ENCODE peak calls at places on chromosomes 6 and 20, in nine cellular contexts. One of them, this sample, is unnamed.
A peak's percentile ranks its signal among the peaks of the same experiment; 100 is the strongest.

GRCh38 chr6:169619650-169620049 is 82.2 kb downstream of the WDR27 start:
- DNase-seq in adrenal gland: no peak
- DNase-seq in NB4: no peak
- DNase-seq in H1: no peak
- DNase-seq in Peyer's patch: no peak
- DNase-seq in fibroblast of mammary gland: peak; percentile 67
- DNase-seq in bronchial epithelial cell: peak; percentile 74
- DNase-seq in fibroblast of lung: peak; percentile 47
- DNase-seq in AG09309: no peak
- DNase-seq in this sample: no peak

GRCh38 chr6:143405381-143406154 is 44.9 kb downstream of the ADAT2 start:
- DNase-seq in adrenal gland: no peak
- DNase-seq in NB4: no peak
- DNase-seq in H1: no peak
- DNase-seq in Peyer's patch: no peak
- DNase-seq in fibroblast of mammary gland: peak; percentile 79
- DNase-seq in bronchial epithelial cell: peak; percentile 58
- DNase-seq in fibroblast of lung: peak; percentile 95
- DNase-seq in AG09309: peak; percentile 69
- DNase-seq in this sample: no peak

GRCh38 chr20:51054233-51054632 is 31.3 kb upstream of the KCNG1 start:
- DNase-seq in adrenal gland: no peak
- DNase-seq in NB4: no peak
- DNase-seq in H1: no peak
- DNase-seq in Peyer's patch: no peak
- DNase-seq in fibroblast of mammary gland: no peak
- DNase-seq in bronchial epithelial cell: no peak
- DNase-seq in fibroblast of lung: no peak
- DNase-seq in AG09309: no peak
- DNase-seq in this sample: no peak

GRCh38 chr6:52984247-52984646 is 10.8 kb downstream of the GSTA4 start:
- DNase-seq in adrenal gland: no peak
- DNase-seq in NB4: peak; percentile 78
- DNase-seq in H1: no peak
- DNase-seq in Peyer's patch: no peak
- DNase-seq in fibroblast of mammary gland: no peak
- DNase-seq in bronchial epithelial cell: no peak
- DNase-seq in fibroblast of lung: peak; percentile 65
- DNase-seq in AG09309: no peak
- DNase-seq in this sample: no peak

GRCh38 chr6:168305863-168306262 is 13.7 kb downstream of the DACT2 start:
- DNase-seq in adrenal gland: no peak
- DNase-seq in NB4: no peak
- DNase-seq in H1: no peak
- DNase-seq in Peyer's patch: no peak
- DNase-seq in fibroblast of mammary gland: no peak
- DNase-seq in bronchial epithelial cell: no peak
- DNase-seq in fibroblast of lung: no peak
- DNase-seq in AG09309: no peak
- DNase-seq in this sample: no peak

GRCh38 chr6:51846531-51846930 is 240.9 kb downstream of the PKHD1 start:
- DNase-seq in adrenal gland: no peak
- DNase-seq in NB4: no peak
- DNase-seq in H1: no peak
- DNase-seq in Peyer's patch: no peak
- DNase-seq in fibroblast of mammary gland: no peak
- DNase-seq in bronchial epithelial cell: no peak
- DNase-seq in fibroblast of lung: no peak
- DNase-seq in AG09309: no peak
- DNase-seq in this sample: no peak

GRCh38 chr6:18213439-18213838 is 50.9 kb downstream of the DEK start:
- DNase-seq in adrenal gland: no peak
- DNase-seq in NB4: no peak
- DNase-seq in H1: peak; percentile 10
- DNase-seq in Peyer's patch: no peak
- DNase-seq in fibroblast of mammary gland: no peak
- DNase-seq in bronchial epithelial cell: no peak
- DNase-seq in fibroblast of lung: no peak
- DNase-seq in AG09309: no peak
- DNase-seq in this sample: no peak

GRCh38 chr6:170305772-170306323 is 710 bp upstream of the FAM120B start:
- DNase-seq in adrenal gland: no peak
- DNase-seq in NB4: no peak
- DNase-seq in H1: no peak
- DNase-seq in Peyer's patch: no peak
- DNase-seq in fibroblast of mammary gland: no peak
- DNase-seq in bronchial epithelial cell: no peak
- DNase-seq in fibroblast of lung: no peak
- DNase-seq in AG09309: no peak
- DNase-seq in this sample: no peak

GRCh38 chr6:3457710-3458605 is 1.1 kb upstream of the SLC22A23 start:
- DNase-seq in adrenal gland: peak; percentile 48
- DNase-seq in NB4: peak; percentile 31
- DNase-seq in H1: no peak
- DNase-seq in Peyer's patch: peak; percentile 70
- DNase-seq in fibroblast of mammary gland: no peak
- DNase-seq in bronchial epithelial cell: peak; percentile 67
- DNase-seq in fibroblast of lung: peak; percentile 41
- DNase-seq in AG09309: no peak
- DNase-seq in this sample: no peak

GRCh38 chr6:134921980-134922313 is 28.0 kb downstream of the ALDH8A1 start:
- DNase-seq in adrenal gland: no peak
- DNase-seq in NB4: no peak
- DNase-seq in H1: no peak
- DNase-seq in Peyer's patch: no peak
- DNase-seq in fibroblast of mammary gland: no peak
- DNase-seq in bronchial epithelial cell: no peak
- DNase-seq in fibroblast of lung: peak; percentile 20
- DNase-seq in AG09309: no peak
- DNase-seq in this sample: no peak

GRCh38 chr6:134920422-134920821 is 29.5 kb downstream of the ALDH8A1 start:
- DNase-seq in adrenal gland: no peak
- DNase-seq in NB4: no peak
- DNase-seq in H1: no peak
- DNase-seq in Peyer's patch: no peak
- DNase-seq in fibroblast of mammary gland: no peak
- DNase-seq in bronchial epithelial cell: peak; percentile 67
- DNase-seq in fibroblast of lung: peak; percentile 13
- DNase-seq in AG09309: no peak
- DNase-seq in this sample: no peak

GRCh38 chr6:134918418-134918961 is 31.4 kb downstream of the ALDH8A1 start:
- DNase-seq in adrenal gland: no peak
- DNase-seq in NB4: no peak
- DNase-seq in H1: no peak
- DNase-seq in Peyer's patch: no peak
- DNase-seq in fibroblast of mammary gland: no peak
- DNase-seq in bronchial epithelial cell: no peak
- DNase-seq in fibroblast of lung: no peak
- DNase-seq in AG09309: no peak
- DNase-seq in this sample: no peak

GRCh38 chr6:134925800-134926199 is 24.1 kb downstream of the ALDH8A1 start:
- DNase-seq in adrenal gland: no peak
- DNase-seq in NB4: no peak
- DNase-seq in H1: no peak
- DNase-seq in Peyer's patch: no peak
- DNase-seq in fibroblast of mammary gland: peak; percentile 86
- DNase-seq in bronchial epithelial cell: peak; percentile 97
- DNase-seq in fibroblast of lung: peak; percentile 80
- DNase-seq in AG09309: no peak
- DNase-seq in this sample: peak; percentile 61

GRCh38 chr6:134921276-134921979 is 28.5 kb downstream of the ALDH8A1 start:
- DNase-seq in adrenal gland: no peak
- DNase-seq in NB4: no peak
- DNase-seq in H1: no peak
- DNase-seq in Peyer's patch: no peak
- DNase-seq in fibroblast of mammary gland: no peak
- DNase-seq in bronchial epithelial cell: no peak
- DNase-seq in fibroblast of lung: no peak
- DNase-seq in AG09309: no peak
- DNase-seq in this sample: no peak
- H3K4me3 ChIP-seq in adrenal gland: no peak overlapping the region
- H3K4me3 ChIP-seq in NB4: no peak overlapping the region
- H3K4me3 ChIP-seq in H1: no peak overlapping the region
- H3K4me3 ChIP-seq in Peyer's patch: no peak overlapping the region
- H3K4me3 ChIP-seq in fibroblast of mammary gland: no peak overlapping the region
- H3K4me3 ChIP-seq in bronchial epithelial cell: no peak overlapping the region
- H3K4me3 ChIP-seq in fibroblast of lung: no peak overlapping the region
- H3K4me3 ChIP-seq in AG09309: no peak overlapping the region
- H3K4me3 ChIP-seq in this sample: no peak overlapping the region

GRCh38 chr6:298233-299049 is 6.2 kb downstream of the DUSP22 start:
- DNase-seq in adrenal gland: no peak
- DNase-seq in NB4: peak; percentile 94
- DNase-seq in H1: no peak
- DNase-seq in Peyer's patch: no peak
- DNase-seq in fibroblast of mammary gland: no peak
- DNase-seq in bronchial epithelial cell: no peak
- DNase-seq in fibroblast of lung: no peak
- DNase-seq in AG09309: no peak
- DNase-seq in this sample: no peak

GRCh38 chr6:294656-295565 is 2.6 kb downstream of the DUSP22 start:
- DNase-seq in adrenal gland: no peak
- DNase-seq in NB4: peak; percentile 61
- DNase-seq in H1: peak; percentile 19
- DNase-seq in Peyer's patch: no peak
- DNase-seq in fibroblast of mammary gland: no peak
- DNase-seq in bronchial epithelial cell: peak; percentile 45
- DNase-seq in fibroblast of lung: no peak
- DNase-seq in AG09309: no peak
- DNase-seq in this sample: no peak

GRCh38 chr6:299050-299980 is 7.0 kb downstream of the DUSP22 start:
- DNase-seq in adrenal gland: no peak
- DNase-seq in NB4: peak; percentile 69
- DNase-seq in H1: no peak
- DNase-seq in Peyer's patch: no peak
- DNase-seq in fibroblast of mammary gland: no peak
- DNase-seq in bronchial epithelial cell: peak; percentile 66
- DNase-seq in fibroblast of lung: no peak
- DNase-seq in AG09309: no peak
- DNase-seq in this sample: no peak

GRCh38 chr6:297571-298232 is 5.4 kb downstream of the DUSP22 start:
- DNase-seq in adrenal gland: no peak
- DNase-seq in NB4: peak; percentile 50
- DNase-seq in H1: no peak
- DNase-seq in Peyer's patch: no peak
- DNase-seq in fibroblast of mammary gland: no peak
- DNase-seq in bronchial epithelial cell: no peak
- DNase-seq in fibroblast of lung: no peak
- DNase-seq in AG09309: no peak
- DNase-seq in this sample: no peak

GRCh38 chr6:296151-297122 is 4.2 kb downstream of the DUSP22 start:
- DNase-seq in adrenal gland: peak; percentile 55
- DNase-seq in NB4: peak; percentile 44
- DNase-seq in H1: peak; percentile 28
- DNase-seq in Peyer's patch: no peak
- DNase-seq in fibroblast of mammary gland: no peak
- DNase-seq in bronchial epithelial cell: peak; percentile 46
- DNase-seq in fibroblast of lung: no peak
- DNase-seq in AG09309: no peak
- DNase-seq in this sample: no peak
- H3K4me3 ChIP-seq in adrenal gland: no peak overlapping the region
- H3K4me3 ChIP-seq in NB4: no peak overlapping the region
- H3K4me3 ChIP-seq in H1: no peak overlapping the region
- H3K4me3 ChIP-seq in Peyer's patch: no peak overlapping the region
- H3K4me3 ChIP-seq in fibroblast of mammary gland: no peak overlapping the region
- H3K4me3 ChIP-seq in bronchial epithelial cell: no peak overlapping the region
- H3K4me3 ChIP-seq in fibroblast of lung: no peak overlapping the region
- H3K4me3 ChIP-seq in AG09309: no peak overlapping the region
- H3K4me3 ChIP-seq in this sample: no peak overlapping the region

GRCh38 chr20:33372993-33373441 is 28.3 kb downstream of the CDK5RAP1 start:
- DNase-seq in adrenal gland: no peak
- DNase-seq in NB4: no peak
- DNase-seq in H1: no peak
- DNase-seq in Peyer's patch: no peak
- DNase-seq in fibroblast of mammary gland: peak; percentile 30
- DNase-seq in bronchial epithelial cell: peak; percentile 58
- DNase-seq in fibroblast of lung: peak; percentile 10
- DNase-seq in AG09309: no peak
- DNase-seq in this sample: no peak

GRCh38 chr20:33373735-33374605 is 27.3 kb downstream of the CDK5RAP1 start:
- DNase-seq in adrenal gland: no peak
- DNase-seq in NB4: no peak
- DNase-seq in H1: no peak
- DNase-seq in Peyer's patch: no peak
- DNase-seq in fibroblast of mammary gland: peak; percentile 70
- DNase-seq in bronchial epithelial cell: peak; percentile 65
- DNase-seq in fibroblast of lung: peak; percentile 66
- DNase-seq in AG09309: no peak
- DNase-seq in this sample: no peak

DNA sequence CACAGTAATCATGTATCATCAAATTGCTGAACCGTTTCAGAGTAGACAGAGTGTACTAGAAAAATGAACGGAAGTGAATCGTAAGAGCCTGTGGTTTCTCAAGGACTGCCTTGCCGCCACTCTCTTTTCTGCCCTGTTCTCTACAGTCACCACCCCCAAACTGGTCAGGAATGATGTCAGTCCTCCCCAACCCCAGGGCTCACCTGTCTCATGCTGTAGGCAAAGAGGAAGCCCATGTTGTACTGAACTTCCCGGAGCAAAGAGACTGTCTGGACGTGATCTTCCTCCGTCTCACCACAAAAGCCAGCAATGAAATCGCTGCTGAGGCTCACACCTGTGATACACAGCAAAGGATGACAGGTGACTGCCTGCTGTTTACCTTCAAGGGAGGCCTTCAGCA is 31.0 kb downstream of the CDK5RAP1 start:
- DNase-seq in adrenal gland: no peak
- DNase-seq in NB4: no peak
- DNase-seq in H1: no peak
- DNase-seq in Peyer's patch: no peak
- DNase-seq in fibroblast of mammary gland: peak; percentile 22
- DNase-seq in bronchial epithelial cell: peak; percentile 32
- DNase-seq in fibroblast of lung: peak; percentile 29
- DNase-seq in AG09309: no peak
- DNase-seq in this sample: no peak
- H3K4me3 ChIP-seq in adrenal gland: no peak overlapping the region
- H3K4me3 ChIP-seq in NB4: no peak overlapping the region
- H3K4me3 ChIP-seq in H1: no peak overlapping the region
- H3K4me3 ChIP-seq in Peyer's patch: no peak overlapping the region
- H3K4me3 ChIP-seq in fibroblast of mammary gland: no peak overlapping the region
- H3K4me3 ChIP-seq in bronchial epithelial cell: no peak overlapping the region
- H3K4me3 ChIP-seq in fibroblast of lung: no peak overlapping the region
- H3K4me3 ChIP-seq in AG09309: no peak overlapping the region
- H3K4me3 ChIP-seq in this sample: no peak overlapping the region

GRCh38 chr6:72553531-72554202 is 68.2 kb upstream of the KCNQ5 start:
- DNase-seq in adrenal gland: no peak
- DNase-seq in NB4: peak; percentile 4
- DNase-seq in H1: no peak
- DNase-seq in Peyer's patch: no peak
- DNase-seq in fibroblast of mammary gland: peak; percentile 79
- DNase-seq in bronchial epithelial cell: peak; percentile 97
- DNase-seq in fibroblast of lung: peak; percentile 96
- DNase-seq in AG09309: peak; percentile 61
- DNase-seq in this sample: peak; percentile 78
- H3K4me3 ChIP-seq in adrenal gland: no peak overlapping the region
- H3K4me3 ChIP-seq in NB4: no peak overlapping the region
- H3K4me3 ChIP-seq in H1: no peak overlapping the region
- H3K4me3 ChIP-seq in Peyer's patch: no peak overlapping the region
- H3K4me3 ChIP-seq in fibroblast of mammary gland: no peak overlapping the region
- H3K4me3 ChIP-seq in bronchial epithelial cell: no peak overlapping the region
- H3K4me3 ChIP-seq in fibroblast of lung: no peak overlapping the region
- H3K4me3 ChIP-seq in AG09309: no peak overlapping the region
- H3K4me3 ChIP-seq in this sample: peak overlapping the region; percentile 56

GRCh38 chr6:165988757-165989456 is 178.7 kb downstream of the TBXT start:
- DNase-seq in adrenal gland: no peak
- DNase-seq in NB4: no peak
- DNase-seq in H1: no peak
- DNase-seq in Peyer's patch: no peak
- DNase-seq in fibroblast of mammary gland: no peak
- DNase-seq in bronchial epithelial cell: no peak
- DNase-seq in fibroblast of lung: no peak
- DNase-seq in AG09309: no peak
- DNase-seq in this sample: no peak
- H3K4me3 ChIP-seq in adrenal gland: peak overlapping the region; percentile 63
- H3K4me3 ChIP-seq in NB4: no peak overlapping the region
- H3K4me3 ChIP-seq in H1: peak overlapping the region; percentile 62
- H3K4me3 ChIP-seq in Peyer's patch: no peak overlapping the region
- H3K4me3 ChIP-seq in fibroblast of mammary gland: no peak overlapping the region
- H3K4me3 ChIP-seq in bronchial epithelial cell: no peak overlapping the region
- H3K4me3 ChIP-seq in fibroblast of lung: no peak overlapping the region
- H3K4me3 ChIP-seq in AG09309: no peak overlapping the region
- H3K4me3 ChIP-seq in this sample: no peak overlapping the region

This sample was measured in keratinocyte.